ENCODE peak calls at places on chromosomes 11 and 22, in six cellular contexts. N is mammary epithelial cell; F is HCT116; K is fibroblast of pulmonary artery; Y is CD8-positive, alpha-beta T cell; Q is RWPE2. A is an unnamed sample.

GRCh38 chr22:25751174-25751581 is 9.2 kb downstream of the MYO18B start:
- DNase-seq in N (no peak), F (no peak), K (no peak), Y (no peak), Q (no peak), A (no peak)

GRCh38 chr11:64461081-64461480 is 102.1 kb downstream of the RPS6KA4 start:
- DNase-seq in N (no peak), F (no peak), K (no peak), Y (no peak), Q (no peak), A (no peak)

GRCh38 chr11:46001427-46002049 is 79.1 kb downstream of the LARGE2 start:
- DNase-seq in N (no peak), F (no peak), K (peak; percentile 64), Y (no peak), Q (no peak), A (peak; percentile 45)

GRCh38 chr22:47174096-47174495 is 411.6 kb downstream of the TBC1D22A start:
- DNase-seq in N (no peak), F (no peak), K (no peak), Y (no peak), Q (no peak), A (no peak)

GRCh38 chr11:71070490-71071455 is 181.6 kb downstream of the SHANK2 start:
- DNase-seq in N (no peak), F (no peak), K (no peak), Y (no peak), Q (no peak), A (no peak)

GRCh38 chr11:67497656-67498291 is 7.4 kb downstream of the PITPNM1 start:
- DNase-seq in N (no peak), F (no peak), K (no peak), Y (no peak), Q (no peak), A (no peak)

GRCh38 chr22:29205598-29206371 is at the start of gene EMID1:
- DNase-seq in N (no peak), F (no peak), K (peak; percentile 16), Y (no peak), Q (no peak), A (no peak)

GRCh38 chr11:117842131-117842941 is 17.8 kb upstream of the FXYD2 start:
- DNase-seq in N (peak; percentile 27), F (no peak), K (no peak), Y (peak; percentile 6), Q (no peak), A (no peak)

GRCh38 chr11:18203723-18204122 is 31.1 kb downstream of the MRGPRX4 start:
- DNase-seq in N (no peak), F (peak; percentile 8), K (peak; percentile 16), Y (no peak), Q (no peak), A (peak; percentile 1)

GRCh38 chr11:78567209-78567608 is 7.5 kb downstream of the NARS2 start:
- DNase-seq in N (peak; percentile 45), F (no peak), K (peak; percentile 63), Y (no peak), Q (no peak), A (peak; percentile 65)

GRCh38 chr11:73978576-73979086 is 4.0 kb downstream of the UCP2 start:
- DNase-seq in N (peak; percentile 19), F (no peak), K (no peak), Y (no peak), Q (no peak), A (no peak)

GRCh38 chr11:67353317-67354313 is at the start of gene POLD4:
- DNase-seq in N (peak; percentile 87), F (no peak), K (peak; percentile 97), Y (peak; percentile 98), Q (peak; percentile 95), A (peak; percentile 97)

GRCh38 chr11:60831143-60831500 is 10.8 kb upstream of the CCDC86 start:
- DNase-seq in N (peak; percentile 72), F (peak; percentile 68), K (peak; percentile 84), Y (peak; percentile 84), Q (no peak), A (peak; percentile 79)

GRCh38 chr11:2741377-2742131 is 41.8 kb upstream of the KCNQ1OT1 start:
- DNase-seq in N (no peak), F (no peak), K (peak; percentile 79), Y (no peak), Q (no peak), A (peak; percentile 77)

GRCh38 chr11:132472411-132473205 is 1059.7 kb downstream of the OPCML start:
- DNase-seq in N (no peak), F (no peak), K (no peak), Y (no peak), Q (no peak), A (no peak)

GRCh38 chr22:49447837-49448236 is 379.8 kb downstream of the BRD1 start:
- DNase-seq in N (no peak), F (no peak), K (no peak), Y (no peak), Q (no peak), A (no peak)

GRCh38 chr11:65421204-65422103 is 1.1 kb upstream of the NEAT1 start:
- DNase-seq in N (peak; percentile 99), F (peak; percentile 87), K (peak; percentile 100), Y (peak; percentile 90), Q (peak; percentile 97), A (peak; percentile 97)

GRCh38 chr11:31844351-31844750 is 33.2 kb upstream of the PAX6 start:
- DNase-seq in N (no peak), F (no peak), K (no peak), Y (no peak), Q (no peak), A (no peak)

GRCh38 chr22:32951807-32952153 is 106.4 kb downstream of the SYN3 start:
- DNase-seq in N (no peak), F (no peak), K (peak; percentile 22), Y (no peak), Q (no peak), A (no peak)

GRCh38 chr22:48902001-48902869 is 925.4 kb downstream of the BRD1 start:
- DNase-seq in N (no peak), F (no peak), K (no peak), Y (no peak), Q (peak; percentile 23), A (no peak)

GRCh38 chr22:34236527-34236926 is 316.3 kb upstream of the LARGE1 start:
- DNase-seq in N (peak; percentile 15), F (no peak), K (no peak), Y (no peak), Q (no peak), A (no peak)

GRCh38 chr11:4626207-4627105 is 10.8 kb upstream of the OR51D1 start:
- DNase-seq in N (peak; percentile 63), F (peak; percentile 75), K (peak; percentile 84), Y (peak; percentile 39), Q (no peak), A (peak; percentile 66)

GRCh38 chr11:107733518-107733917 is 21.7 kb upstream of the SLN start:
- DNase-seq in N (no peak), F (no peak), K (no peak), Y (no peak), Q (no peak), A (no peak)

GRCh38 chr11:129163714-129164164 is 28.4 kb downstream of the ARHGAP32 start:
- DNase-seq in N (peak; percentile 54), F (no peak), K (no peak), Y (no peak), Q (no peak), A (no peak)

GRCh38 chr22:30251661-30252226 is 5.2 kb upstream of the LIF start:
- DNase-seq in N (peak; percentile 59), F (no peak), K (peak; percentile 71), Y (no peak), Q (no peak), A (peak; percentile 55)

GRCh38 chr11:66879583-66879982 is 22.7 kb downstream of the LRFN4 start:
- DNase-seq in N (no peak), F (no peak), K (no peak), Y (no peak), Q (no peak), A (no peak)

GRCh38 chr22:19767427-19768380 is 7.1 kb downstream of the TBX1 start:
- DNase-seq in N (no peak), F (peak; percentile 26), K (no peak), Y (no peak), Q (no peak), A (no peak)
- H3K4me3 ChIP-seq in N (no peak overlapping the region), F (peak overlapping the region; percentile 87), K (no peak overlapping the region), Y (no peak overlapping the region), Q (no peak overlapping the region), A (no peak overlapping the region)

GRCh38 chr11:560305-561147 is at the start of the genes LMNTD2 and RASSF7:
- DNase-seq in N (peak; percentile 85), F (peak; percentile 76), K (peak; percentile 78), Y (peak; percentile 95), Q (peak; percentile 92), A (peak; percentile 74)
- TF ChIP-seq CTCF in N (no peak), F (no peak), K (no peak), Y (no peak), Q (no peak), A (no peak)

GRCh38 chr22:42431401-42432019 is 693 bp downstream of the NFAM1 start:
- DNase-seq in N (no peak), F (no peak), K (no peak), Y (no peak), Q (no peak), A (no peak)
- H3K4me3 ChIP-seq in N (no peak overlapping the region), F (no peak overlapping the region), K (no peak overlapping the region), Y (no peak overlapping the region), Q (no peak overlapping the region), A (no peak overlapping the region)

DNA sequence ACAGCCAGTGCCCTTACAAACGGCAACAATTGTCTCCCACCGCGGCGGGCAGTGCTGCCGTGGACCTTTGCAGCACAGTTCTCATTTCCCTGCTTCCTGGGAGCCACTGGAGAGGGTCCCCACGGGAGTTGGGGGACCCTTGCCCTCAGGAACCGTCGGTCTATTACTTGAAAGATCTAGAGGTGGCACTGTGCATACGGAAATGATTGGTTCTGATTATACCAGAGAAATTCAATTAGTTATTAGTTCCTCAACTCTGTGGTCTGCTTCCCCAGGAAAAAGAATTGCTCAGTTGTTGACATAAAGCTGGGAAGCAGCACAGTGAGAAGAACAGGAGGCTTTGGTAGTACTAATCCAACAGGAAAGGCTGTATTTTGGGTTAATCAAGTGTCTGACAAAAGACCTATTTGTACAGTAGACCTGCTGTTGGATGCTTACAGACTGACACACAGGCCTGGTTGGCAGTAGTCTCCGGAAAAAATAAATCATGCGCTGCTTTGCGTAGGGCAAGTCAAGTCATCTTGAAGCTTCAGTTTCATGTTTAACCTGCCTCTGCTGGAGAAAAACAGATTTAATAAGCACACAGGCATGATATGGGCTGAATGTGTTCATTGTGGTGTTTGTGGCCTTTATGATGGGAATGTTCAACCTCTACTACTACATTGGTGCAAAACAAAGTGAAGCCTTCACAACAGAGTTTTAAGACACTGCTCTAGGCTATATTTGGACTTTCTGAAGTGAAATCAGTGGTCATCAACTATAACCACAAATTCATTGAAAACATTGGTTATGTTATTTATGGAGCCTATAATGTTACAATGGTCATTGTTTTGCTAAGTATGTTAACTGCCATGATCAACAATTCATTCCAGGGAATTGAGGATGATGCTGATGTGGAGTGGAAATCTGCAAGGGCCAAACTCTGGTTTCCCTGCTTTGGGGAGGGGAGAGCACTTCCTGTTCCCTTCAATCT is 54.6 kb upstream of the SC5D start:
- DNase-seq in N (peak; percentile 89), F (no peak), K (peak; percentile 52), Y (no peak), Q (no peak), A (peak; percentile 76)
- TF ChIP-seq CTCF in N (no peak), F (no peak), K (no peak), Y (no peak), Q (no peak), A (no peak)

GRCh38 chr22:31637938-31638618 is 23.9 kb downstream of the PISD start:
- DNase-seq in N (no peak), F (no peak), K (peak; percentile 49), Y (no peak), Q (no peak), A (no peak)
- H3K4me3 ChIP-seq in N (no peak overlapping the region), F (no peak overlapping the region), K (no peak overlapping the region), Y (no peak overlapping the region), Q (no peak overlapping the region), A (no peak overlapping the region)

GRCh38 chr11:119101367-119101758 is 290 bp downstream of the DPAGT1 start:
- DNase-seq in N (no peak), F (no peak), K (no peak), Y (no peak), Q (no peak), A (no peak)
- TF ChIP-seq CTCF in N (no peak), F (no peak), K (no peak), Y (no peak), Q (no peak), A (peak; percentile 16)

A was measured in astrocyte of the spinal cord.